ENCODE peak calls at places on chromosomes 6 and 20, in six cellular contexts. D, K, X, E, V and S are unnamed samples.

GRCh38 chr20:45991616-45992015 is 17.1 kb upstream of the MMP9 start:
- DNase-seq in D (no peak), K (no peak), X (no peak), E (no peak), V (no peak), S (no peak)

GRCh38 chr6:137848672-137849071 is 18.4 kb upstream of the TNFAIP3 start:
- DNase-seq in D (no peak), K (peak), X (no peak), E (peak), V (no peak), S (no peak)

GRCh38 chr6:98124176-98124575 is 710.2 kb upstream of the POU3F2 start:
- DNase-seq in D (no peak), K (no peak), X (no peak), E (no peak), V (no peak), S (no peak)

GRCh38 chr6:117076076-117076475 is 189.3 kb upstream of the VGLL2 start:
- DNase-seq in D (no peak), K (no peak), X (no peak), E (no peak), V (no peak), S (no peak)

GRCh38 chr20:57791946-57792328 is 82.1 kb upstream of the PMEPA1 start:
- DNase-seq in D (no peak), K (no peak), X (no peak), E (no peak), V (no peak), S (no peak)

GRCh38 chr6:36702656-36703055 is 5.0 kb downstream of the RAB44 start:
- DNase-seq in D (no peak), K (no peak), X (no peak), E (no peak), V (no peak), S (no peak)

GRCh38 chr6:27141472-27142015 is 106.0 kb upstream of the PRSS16 start:
- DNase-seq in D (no peak), K (no peak), X (no peak), E (no peak), V (no peak), S (no peak)

GRCh38 chr6:150267686-150268561 is 100.9 kb upstream of the IYD start:
- DNase-seq in D (no peak), K (no peak), X (no peak), E (peak), V (no peak), S (no peak)

GRCh38 chr6:125950293-125950692 is 6.3 kb upstream of the HINT3 start:
- DNase-seq in D (peak), K (no peak), X (no peak), E (peak), V (no peak), S (peak)

GRCh38 chr6:31139599-31139998 is 733 bp upstream of the PSORS1C2 start:
- DNase-seq in D (peak), K (no peak), X (no peak), E (peak), V (no peak), S (peak)

GRCh38 chr6:3281669-3282460 is 23.1 kb downstream of the PSMG4 start:
- DNase-seq in D (no peak), K (no peak), X (peak), E (peak), V (no peak), S (peak)

GRCh38 chr6:132054525-132054924 is 103.4 kb upstream of the CCN2 start:
- DNase-seq in D (no peak), K (no peak), X (no peak), E (peak), V (no peak), S (no peak)

GRCh38 chr20:40997116-40997515 is 31.5 kb upstream of the TOP1 start:
- DNase-seq in D (peak), K (no peak), X (no peak), E (no peak), V (no peak), S (peak)

GRCh38 chr20:43349841-43350240 is 107.9 kb upstream of the SRSF6 start:
- DNase-seq in D (no peak), K (no peak), X (no peak), E (no peak), V (no peak), S (no peak)

GRCh38 chr6:42778072-42778471 is 3.8 kb upstream of the BICRAL start:
- DNase-seq in D (no peak), K (no peak), X (no peak), E (no peak), V (no peak), S (no peak)

GRCh38 chr6:44462797-44463770 is 75.6 kb downstream of the CDC5L start:
- DNase-seq in D (no peak), K (no peak), X (no peak), E (no peak), V (no peak), S (no peak)

GRCh38 chr6:93407186-93407585 is 12.2 kb downstream of the EPHA7 start:
- DNase-seq in D (no peak), K (no peak), X (peak), E (no peak), V (peak), S (no peak)

DNA sequence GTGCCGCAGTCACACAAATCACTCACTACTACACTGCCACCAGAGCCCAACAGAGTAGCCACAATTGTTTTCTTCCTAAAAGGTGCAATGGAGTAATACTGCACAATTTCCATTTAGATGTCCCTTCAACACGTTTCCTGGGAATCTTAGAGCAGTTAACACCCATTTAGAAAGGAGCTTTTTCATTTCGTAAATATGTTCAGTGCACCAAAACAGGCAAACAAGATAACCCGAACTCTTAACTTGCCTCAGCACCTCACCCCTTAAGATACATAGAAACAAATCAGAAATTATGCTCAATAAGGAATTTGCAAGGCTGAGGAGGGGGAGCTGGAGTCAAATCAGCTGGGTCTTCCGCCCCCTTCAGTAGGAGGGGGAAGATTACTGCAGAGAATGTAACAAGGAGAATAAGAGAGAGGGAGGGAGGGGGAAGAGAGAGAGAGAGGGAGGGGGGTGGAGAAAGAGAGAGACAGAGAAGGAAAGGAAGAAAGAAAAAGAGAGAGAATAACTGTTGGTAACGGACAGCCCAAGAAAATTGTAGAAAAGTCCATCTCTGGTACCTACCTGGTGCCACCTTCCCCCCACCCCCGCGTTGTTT is 155.4 kb downstream of the BCAS1 start:
- DNase-seq in D (no peak), K (no peak), X (peak), E (no peak), V (no peak), S (peak)
- H3K27ac ChIP-seq in D (no peak), K (no peak), X (peak), E (peak), V (peak), S (peak)

GRCh38 chr6:135012349-135012748 is 42.3 kb downstream of the HBS1L start:
- DNase-seq in D (no peak), K (no peak), X (no peak), E (no peak), V (no peak), S (no peak)
- TF ChIP-seq CTCF in D (peak), K (no peak), X (no peak), E (no peak), V (no peak), S (no peak)

GRCh38 chr6:4433199-4433598 is 297.8 kb upstream of the ECI2 start:
- DNase-seq in D (no peak), K (no peak), X (no peak), E (no peak), V (no peak), S (no peak)

GRCh38 chr6:4434655-4435054 is 299.3 kb upstream of the ECI2 start:
- DNase-seq in D (no peak), K (no peak), X (no peak), E (no peak), V (no peak), S (no peak)

GRCh38 chr6:4441981-4442434 is 306.6 kb upstream of the ECI2 start:
- DNase-seq in D (no peak), K (no peak), X (peak), E (peak), V (peak), S (no peak)

GRCh38 chr6:4435981-4436445 is 300.6 kb upstream of the ECI2 start:
- DNase-seq in D (no peak), K (no peak), X (no peak), E (no peak), V (no peak), S (no peak)
- H2AFZ ChIP-seq in D (no peak), K (no peak), X (no peak), E (no peak), V (no peak), S (no peak)

DNA sequence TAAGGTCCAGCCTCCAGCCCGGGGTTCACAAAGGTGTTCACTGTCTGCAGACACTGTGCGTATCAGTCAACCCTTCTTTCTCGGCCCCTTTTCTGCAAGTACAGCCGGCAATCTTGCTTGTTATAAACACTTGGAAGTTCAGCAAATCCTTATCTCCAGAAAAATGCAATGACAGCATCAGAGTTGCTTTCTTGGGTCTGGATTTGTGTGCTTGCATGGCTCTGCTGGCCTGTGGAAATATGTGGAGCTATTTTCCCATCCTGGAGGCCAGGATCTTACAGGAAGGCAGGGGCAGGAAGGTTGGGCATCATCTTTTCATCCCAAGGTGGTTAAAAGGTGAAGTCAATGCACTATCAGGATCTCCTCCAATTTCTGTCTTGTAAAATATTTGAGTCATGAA is 100.3 kb downstream of the SMOC2 start:
- DNase-seq in D (no peak), K (no peak), X (no peak), E (no peak), V (peak), S (no peak)
- H3K27ac ChIP-seq in D (no peak), K (no peak), X (no peak), E (no peak), V (peak), S (no peak)

GRCh38 chr6:119112856-119113530 is 34.5 kb upstream of the FAM184A start:
- DNase-seq in D (peak), K (no peak), X (no peak), E (no peak), V (no peak), S (no peak)

GRCh38 chr6:119121367-119121766 is 42.9 kb upstream of the FAM184A start:
- DNase-seq in D (no peak), K (no peak), X (no peak), E (no peak), V (no peak), S (no peak)

GRCh38 chr6:119110601-119111548 is 32.4 kb upstream of the FAM184A start:
- DNase-seq in D (no peak), K (peak), X (peak), E (peak), V (peak), S (peak)

GRCh38 chr6:119119989-119120388 is 41.5 kb upstream of the FAM184A start:
- DNase-seq in D (no peak), K (no peak), X (no peak), E (peak), V (no peak), S (no peak)

DNA sequence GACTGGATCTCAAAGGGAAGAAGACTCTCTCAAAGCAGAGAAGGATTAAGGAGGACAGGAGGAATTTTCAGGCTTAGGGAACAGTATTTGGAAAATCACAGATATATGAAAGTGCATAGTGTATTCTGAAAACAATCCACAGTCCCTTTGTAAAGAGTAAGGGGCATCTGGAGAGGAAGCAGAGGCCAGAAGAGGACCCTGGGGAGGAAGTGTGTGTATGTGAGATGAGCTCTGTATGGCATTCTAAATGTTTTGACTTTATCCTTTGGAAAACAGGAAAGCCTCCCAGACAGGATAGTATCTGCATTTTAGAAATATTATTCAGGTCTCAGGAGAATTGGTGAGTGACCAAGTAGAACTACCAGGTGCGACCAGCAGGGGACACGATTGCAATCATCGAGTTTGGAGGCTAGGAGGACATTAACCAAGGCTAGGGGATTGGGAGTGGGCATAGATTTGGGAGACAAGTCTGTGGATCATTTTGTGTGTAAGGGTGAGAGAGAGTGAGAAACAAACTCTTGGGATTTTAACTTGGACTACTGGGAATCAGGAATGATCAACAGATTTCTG is 38.3 kb upstream of the FAM184A start:
- DNase-seq in D (no peak), K (no peak), X (peak), E (no peak), V (no peak), S (no peak)
- TF ChIP-seq CTCF in D (peak), K (no peak), X (peak), E (no peak), V (peak), S (peak)

DNA sequence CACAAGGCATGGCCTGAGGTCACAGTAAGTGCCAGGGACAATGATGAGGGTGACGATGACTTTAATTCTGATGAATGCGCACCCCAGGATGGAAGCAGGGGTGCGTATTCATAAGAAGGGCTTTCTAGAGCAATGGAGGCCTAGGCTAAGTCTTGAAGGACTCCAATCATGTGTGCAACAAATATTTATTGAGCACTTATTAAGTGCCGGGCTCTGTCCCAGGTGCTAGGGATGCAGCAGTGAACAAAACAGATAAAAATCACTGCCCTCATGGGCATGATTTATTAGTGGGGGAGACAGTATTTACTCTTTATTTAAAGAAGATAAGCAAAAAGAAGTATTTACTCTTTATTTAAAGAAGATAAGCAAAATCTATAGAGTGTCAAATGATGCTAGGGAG is 198.2 kb upstream of the KCNG1 start:
- DNase-seq in D (no peak), K (no peak), X (no peak), E (no peak), V (no peak), S (no peak)
- H2AFZ ChIP-seq in D (no peak), K (no peak), X (no peak), E (no peak), V (no peak), S (no peak)

GRCh38 chr6:166228839-166229528 is 61.3 kb upstream of the TBXT start:
- DNase-seq in D (no peak), K (no peak), X (no peak), E (no peak), V (no peak), S (no peak)
- H3K27ac ChIP-seq in D (no peak), K (no peak), X (no peak), E (no peak), V (no peak), S (no peak)

DNA sequence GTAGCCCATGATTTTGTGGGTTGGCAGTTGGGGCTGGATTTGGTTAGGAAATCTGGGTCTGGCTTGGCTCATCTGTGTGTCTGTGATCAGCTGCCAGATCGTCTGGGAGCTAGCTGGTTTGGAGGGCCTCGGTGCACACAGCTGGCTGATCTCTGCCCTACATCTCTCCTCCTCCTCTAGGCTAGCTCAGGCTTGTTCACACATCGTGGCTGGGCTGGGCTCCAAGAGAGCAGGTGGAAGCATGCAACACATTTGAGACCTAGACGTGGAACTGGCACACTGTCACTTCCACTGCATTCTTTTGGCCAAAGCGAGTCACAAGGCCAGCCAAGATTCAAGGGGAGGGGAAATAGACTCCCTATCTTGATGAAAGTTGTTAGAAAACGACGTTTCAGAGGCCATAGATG is 15.9 kb downstream of the NDUFAF5 start:
- DNase-seq in D (no peak), K (peak), X (peak), E (peak), V (peak), S (no peak)
- TF ChIP-seq CTCF in D (no peak), K (peak), X (no peak), E (no peak), V (no peak), S (no peak)

GRCh38 chr20:5920581-5920980 is 29.8 kb downstream of the TRMT6 start:
- DNase-seq in D (no peak), K (no peak), X (no peak), E (no peak), V (no peak), S (no peak)
- H2AFZ ChIP-seq in D (no peak), K (no peak), X (no peak), E (no peak), V (no peak), S (no peak)